ENCODE peak calls at places on chromosomes 1 and 21, in eight cellular contexts. Y is HL-60; H is fibroblast of lung; X is right lobe of liver; A is transverse colon; I is CD4-positive, alpha-beta memory T cell; K is cardiac muscle cell; W is breast epithelium. L is an unnamed sample.

GRCh38 chr1:46477153-46477929 is 12.3 kb upstream of the DMBX1 start:
- DNase-seq in H (peak), Y (peak), I (peak), X (peak), W (peak), K (peak), A (peak), L (no peak)

GRCh38 chr1:189192741-189193140 is 1284.9 kb downstream of the BRINP3 start:
- DNase-seq in A (no peak), K (no peak), X (no peak), W (no peak), I (no peak), H (no peak), Y (no peak), L (no peak)

GRCh38 chr1:46198026-46198826 is at the start of gene POMGNT1:
- DNase-seq in X (peak), K (peak), W (no peak), Y (peak), A (peak), I (peak), H (peak), L (no peak)

GRCh38 chr1:30111431-30111830 is 612.0 kb downstream of the MATN1 start:
- DNase-seq in Y (no peak), X (no peak), I (no peak), A (peak), K (peak), W (no peak), H (peak), L (no peak)

GRCh38 chr21:21712761-21713558 is 714.8 kb downstream of the NCAM2 start:
- DNase-seq in A (no peak), X (no peak), I (no peak), K (peak), H (peak), Y (no peak), W (no peak), L (no peak)

GRCh38 chr1:169106095-169106920 is at the start of gene ATP1B1:
- DNase-seq in I (peak), Y (peak), W (peak), H (peak), K (peak), A (peak), X (peak), L (no peak)

GRCh38 chr1:102875756-102876155 is 232.6 kb downstream of the COL11A1 start:
- DNase-seq in X (no peak), K (no peak), I (no peak), Y (no peak), W (no peak), A (no peak), H (no peak), L (no peak)

GRCh38 chr1:67710417-67710816 is 25.4 kb downstream of the GADD45A start:
- DNase-seq in W (no peak), H (peak), Y (no peak), K (peak), I (no peak), A (no peak), X (no peak), L (peak)

GRCh38 chr1:234756066-234756783 is 146.2 kb upstream of the IRF2BP2 start:
- DNase-seq in K (peak), X (no peak), H (no peak), A (no peak), I (no peak), Y (no peak), W (no peak), L (no peak)

GRCh38 chr1:107138767-107139445 is 1.9 kb upstream of the NTNG1 start:
- DNase-seq in X (no peak), W (no peak), Y (no peak), A (no peak), H (no peak), K (no peak), I (no peak), L (no peak)

DNA sequence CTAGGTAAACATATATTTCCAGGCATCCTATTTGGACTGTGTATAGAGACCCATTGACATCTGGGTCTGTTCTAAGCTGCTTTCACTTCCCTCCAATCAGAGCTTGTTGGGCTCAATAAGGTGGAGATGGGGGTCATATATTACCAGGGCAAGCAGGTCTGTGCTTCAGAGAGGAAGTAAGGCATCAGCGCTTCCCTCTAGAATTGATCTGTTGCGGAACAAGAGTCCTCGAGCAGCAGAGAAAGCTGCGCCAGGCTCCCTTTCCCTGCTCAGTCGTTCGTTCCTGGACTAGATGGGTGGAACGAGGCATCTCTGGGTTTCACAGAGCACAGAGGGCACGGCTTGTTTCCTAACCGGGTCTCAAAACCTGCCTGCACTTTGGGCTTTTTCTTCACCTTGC is 63.5 kb downstream of the DISC1 start:
- DNase-seq in K (no peak), H (no peak), Y (peak), I (no peak), X (no peak), W (no peak), A (no peak), L (no peak)
- H3K27ac ChIP-seq in K (no peak), H (no peak), Y (no peak), I (no peak), X (no peak), W (no peak), A (no peak), L (no peak)

GRCh38 chr1:43057567-43057966 is 98.9 kb upstream of the SLC2A1 start:
- DNase-seq in X (no peak), K (no peak), H (no peak), I (no peak), Y (no peak), W (no peak), A (no peak), L (no peak)
- H3K27ac ChIP-seq in X (no peak), K (no peak), H (no peak), I (no peak), Y (no peak), W (no peak), A (no peak), L (no peak)

GRCh38 chr1:54120018-54120697 is 32.6 kb downstream of the CDCP2 start:
- DNase-seq in H (no peak), I (no peak), K (no peak), A (no peak), Y (no peak), W (no peak), X (no peak), L (no peak)
- H3K27ac ChIP-seq in H (no peak), I (no peak), K (no peak), A (no peak), Y (no peak), W (no peak), X (no peak), L (no peak)

GRCh38 chr1:163585796-163586195 is 264.0 kb downstream of the NUF2 start:
- DNase-seq in Y (no peak), W (no peak), K (no peak), I (no peak), A (no peak), H (no peak), X (no peak), L (no peak)

GRCh38 chr1:163589735-163590134 is 268.0 kb downstream of the NUF2 start:
- DNase-seq in K (no peak), A (no peak), I (no peak), W (no peak), Y (no peak), H (no peak), X (no peak), L (no peak)

GRCh38 chr1:163583782-163584181 is 262.0 kb downstream of the NUF2 start:
- DNase-seq in Y (no peak), K (no peak), W (no peak), X (no peak), H (no peak), A (no peak), I (no peak), L (no peak)

GRCh38 chr1:163588796-163589195 is 267.0 kb downstream of the NUF2 start:
- DNase-seq in Y (no peak), X (no peak), K (no peak), W (no peak), I (no peak), H (no peak), A (no peak), L (no peak)
- H3K27ac ChIP-seq in Y (no peak), X (no peak), K (no peak), W (no peak), I (no peak), H (no peak), A (no peak), L (no peak)

GRCh38 chr1:209673631-209674417 is 1.4 kb upstream of the G0S2 start:
- DNase-seq in K (peak), Y (no peak), I (no peak), X (peak), W (no peak), H (peak), A (no peak), L (no peak)

GRCh38 chr1:209672705-209673630 is 2.2 kb upstream of the G0S2 start:
- DNase-seq in Y (no peak), I (peak), K (peak), X (no peak), W (no peak), A (no peak), H (peak), L (no peak)

GRCh38 chr1:209674957-209675566 is at the start of gene G0S2:
- DNase-seq in K (peak), X (peak), Y (no peak), H (peak), W (no peak), I (peak), A (peak), L (no peak)

GRCh38 chr1:209678981-209679539 is 3.8 kb downstream of the G0S2 start:
- DNase-seq in H (no peak), Y (no peak), X (no peak), A (no peak), I (no peak), W (no peak), K (no peak), L (no peak)

GRCh38 chr1:209675567-209676154 is 449 bp downstream of the G0S2 start:
- DNase-seq in I (no peak), H (peak), X (no peak), W (no peak), Y (no peak), A (peak), K (peak), L (no peak)
- H3K27ac ChIP-seq in I (no peak), H (no peak), X (peak), W (no peak), Y (no peak), A (peak), K (no peak), L (no peak)

GRCh38 chr1:21344750-21345443 is 54.6 kb upstream of the ECE1 start:
- DNase-seq in Y (no peak), W (no peak), A (no peak), K (no peak), I (peak), X (peak), H (no peak), L (no peak)
- H3K27ac ChIP-seq in Y (no peak), W (peak), A (peak), K (peak), I (peak), X (peak), H (peak), L (peak)

GRCh38 chr1:212560933-212561460 is 47.6 kb upstream of the ATF3 start:
- DNase-seq in X (no peak), W (no peak), H (no peak), K (no peak), I (no peak), Y (no peak), A (no peak), L (no peak)
- H3K27ac ChIP-seq in X (no peak), W (peak), H (peak), K (no peak), I (no peak), Y (no peak), A (peak), L (peak)

L was measured in thoracic aorta.